ENCODE peak calls at places on chromosomes 7 and 10, in nine cellular contexts. One of them, this sample, is unnamed.
A peak's percentile ranks its signal among the peaks of the same experiment; 100 is the strongest.

GRCh38 chr7:25731035-25731880 is 420.7 kb upstream of the NFE2L3 start:
- DNase-seq in ovary: no peak
- DNase-seq in tibial nerve: no peak
- DNase-seq in sigmoid colon: no peak
- DNase-seq in Peyer's patch: no peak
- DNase-seq in upper lobe of left lung: no peak
- DNase-seq in adrenal gland: no peak
- DNase-seq in lower leg skin: no peak
- DNase-seq in transverse colon: no peak
- DNase-seq in this sample: no peak

GRCh38 chr10:58264780-58265179 is 2.9 kb downstream of the IPMK start:
- DNase-seq in ovary: no peak
- DNase-seq in tibial nerve: no peak
- DNase-seq in sigmoid colon: no peak
- DNase-seq in Peyer's patch: no peak
- DNase-seq in upper lobe of left lung: no peak
- DNase-seq in adrenal gland: no peak
- DNase-seq in lower leg skin: no peak
- DNase-seq in transverse colon: no peak
- DNase-seq in this sample: no peak

GRCh38 chr7:49700841-49701240 is 72.6 kb upstream of the VWC2 start:
- DNase-seq in ovary: no peak
- DNase-seq in tibial nerve: no peak
- DNase-seq in sigmoid colon: no peak
- DNase-seq in Peyer's patch: no peak
- DNase-seq in upper lobe of left lung: no peak
- DNase-seq in adrenal gland: no peak
- DNase-seq in lower leg skin: no peak
- DNase-seq in transverse colon: no peak
- DNase-seq in this sample: no peak

GRCh38 chr10:130757821-130758489 is 553.6 kb downstream of the TCERG1L start:
- DNase-seq in ovary: no peak
- DNase-seq in tibial nerve: no peak
- DNase-seq in sigmoid colon: peak; percentile 21
- DNase-seq in Peyer's patch: no peak
- DNase-seq in upper lobe of left lung: no peak
- DNase-seq in adrenal gland: no peak
- DNase-seq in lower leg skin: peak; percentile 50
- DNase-seq in transverse colon: no peak
- DNase-seq in this sample: no peak

GRCh38 chr10:85919358-85920022 is 447.1 kb downstream of the GRID1 start:
- DNase-seq in ovary: no peak
- DNase-seq in tibial nerve: no peak
- DNase-seq in sigmoid colon: no peak
- DNase-seq in Peyer's patch: no peak
- DNase-seq in upper lobe of left lung: no peak
- DNase-seq in adrenal gland: no peak
- DNase-seq in lower leg skin: no peak
- DNase-seq in transverse colon: no peak
- DNase-seq in this sample: no peak

GRCh38 chr10:133076274-133077038 is 11.3 kb upstream of the ADGRA1 start:
- DNase-seq in ovary: no peak
- DNase-seq in tibial nerve: no peak
- DNase-seq in sigmoid colon: no peak
- DNase-seq in Peyer's patch: no peak
- DNase-seq in upper lobe of left lung: no peak
- DNase-seq in adrenal gland: no peak
- DNase-seq in lower leg skin: no peak
- DNase-seq in transverse colon: no peak
- DNase-seq in this sample: no peak

GRCh38 chr10:103295391-103296044 is 18.6 kb downstream of the INA start:
- DNase-seq in ovary: no peak
- DNase-seq in tibial nerve: no peak
- DNase-seq in sigmoid colon: no peak
- DNase-seq in Peyer's patch: no peak
- DNase-seq in upper lobe of left lung: no peak
- DNase-seq in adrenal gland: no peak
- DNase-seq in lower leg skin: no peak
- DNase-seq in transverse colon: no peak
- DNase-seq in this sample: no peak

GRCh38 chr7:82050134-82050533 is 280.3 kb upstream of the HGF start:
- DNase-seq in ovary: no peak
- DNase-seq in tibial nerve: no peak
- DNase-seq in sigmoid colon: no peak
- DNase-seq in Peyer's patch: no peak
- DNase-seq in upper lobe of left lung: no peak
- DNase-seq in adrenal gland: peak; percentile 8
- DNase-seq in lower leg skin: no peak
- DNase-seq in transverse colon: no peak
- DNase-seq in this sample: no peak

DNA sequence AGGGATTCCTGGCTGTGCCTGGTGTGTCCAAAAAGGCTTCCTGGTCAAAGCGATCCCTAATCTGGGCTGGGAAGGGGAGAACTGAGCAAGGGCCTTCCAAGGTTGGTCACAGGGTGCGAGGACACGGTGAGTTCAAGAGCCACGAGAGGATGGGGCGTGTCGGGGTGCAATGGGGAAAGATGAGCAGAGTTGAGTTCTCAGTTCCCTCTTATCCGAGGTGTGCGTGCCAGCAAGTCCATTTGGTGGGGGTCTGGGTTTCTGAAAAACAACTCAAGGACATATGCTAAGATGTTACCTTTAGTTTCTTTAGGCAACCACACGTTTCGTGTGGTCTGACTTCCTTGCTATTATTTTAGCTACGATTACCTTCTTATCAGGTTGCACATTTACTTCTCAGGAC is 1.3 kb downstream of the ZNF775 start:
- DNase-seq in ovary: no peak
- DNase-seq in tibial nerve: no peak
- DNase-seq in sigmoid colon: peak; percentile 48
- DNase-seq in Peyer's patch: no peak
- DNase-seq in upper lobe of left lung: no peak
- DNase-seq in adrenal gland: no peak
- DNase-seq in lower leg skin: no peak
- DNase-seq in transverse colon: no peak
- DNase-seq in this sample: no peak
- TF ChIP-seq POLR2A in ovary: no peak
- TF ChIP-seq POLR2A in tibial nerve: no peak
- TF ChIP-seq POLR2A in sigmoid colon: no peak
- TF ChIP-seq POLR2A in Peyer's patch: no peak
- TF ChIP-seq POLR2A in upper lobe of left lung: no peak
- TF ChIP-seq POLR2A in adrenal gland: no peak
- TF ChIP-seq POLR2A in lower leg skin: no peak
- TF ChIP-seq POLR2A in transverse colon: no peak
- TF ChIP-seq POLR2A in this sample: no peak

GRCh38 chr7:91235211-91235832 is 28.9 kb upstream of the FZD1 start:
- DNase-seq in ovary: no peak
- DNase-seq in tibial nerve: no peak
- DNase-seq in sigmoid colon: no peak
- DNase-seq in Peyer's patch: no peak
- DNase-seq in upper lobe of left lung: peak; percentile 41
- DNase-seq in adrenal gland: no peak
- DNase-seq in lower leg skin: no peak
- DNase-seq in transverse colon: no peak
- DNase-seq in this sample: no peak
- TF ChIP-seq CTCF in ovary: no peak
- TF ChIP-seq CTCF in tibial nerve: no peak
- TF ChIP-seq CTCF in sigmoid colon: no peak
- TF ChIP-seq CTCF in Peyer's patch: no peak
- TF ChIP-seq CTCF in upper lobe of left lung: no peak
- TF ChIP-seq CTCF in adrenal gland: no peak
- TF ChIP-seq CTCF in lower leg skin: no peak
- TF ChIP-seq CTCF in transverse colon: no peak
- TF ChIP-seq CTCF in this sample: no peak

GRCh38 chr7:39130740-39131538 is 153.2 kb downstream of the POU6F2 start:
- DNase-seq in ovary: no peak
- DNase-seq in tibial nerve: no peak
- DNase-seq in sigmoid colon: no peak
- DNase-seq in Peyer's patch: no peak
- DNase-seq in upper lobe of left lung: peak; percentile 55
- DNase-seq in adrenal gland: no peak
- DNase-seq in lower leg skin: no peak
- DNase-seq in transverse colon: no peak
- DNase-seq in this sample: peak; percentile 22
- H3K4me3 ChIP-seq in ovary: no peak overlapping the region
- H3K4me3 ChIP-seq in tibial nerve: no peak overlapping the region
- H3K4me3 ChIP-seq in sigmoid colon: no peak overlapping the region
- H3K4me3 ChIP-seq in Peyer's patch: no peak overlapping the region
- H3K4me3 ChIP-seq in upper lobe of left lung: peak overlapping the region; percentile 11
- H3K4me3 ChIP-seq in adrenal gland: no peak overlapping the region
- H3K4me3 ChIP-seq in lower leg skin: no peak overlapping the region
- H3K4me3 ChIP-seq in transverse colon: no peak overlapping the region
- H3K4me3 ChIP-seq in this sample: peak overlapping the region; percentile 20

GRCh38 chr10:3126741-3127342 is 45.7 kb downstream of the PITRM1 start:
- DNase-seq in ovary: no peak
- DNase-seq in tibial nerve: no peak
- DNase-seq in sigmoid colon: peak; percentile 64
- DNase-seq in Peyer's patch: peak; percentile 55
- DNase-seq in upper lobe of left lung: peak; percentile 42
- DNase-seq in adrenal gland: peak; percentile 39
- DNase-seq in lower leg skin: no peak
- DNase-seq in transverse colon: peak; percentile 60
- DNase-seq in this sample: no peak

GRCh38 chr10:3126249-3126648 is 46.3 kb downstream of the PITRM1 start:
- DNase-seq in ovary: no peak
- DNase-seq in tibial nerve: no peak
- DNase-seq in sigmoid colon: peak; percentile 59
- DNase-seq in Peyer's patch: no peak
- DNase-seq in upper lobe of left lung: no peak
- DNase-seq in adrenal gland: no peak
- DNase-seq in lower leg skin: no peak
- DNase-seq in transverse colon: no peak
- DNase-seq in this sample: no peak

GRCh38 chr10:3124412-3125175 is 48.0 kb downstream of the PITRM1 start:
- DNase-seq in ovary: no peak
- DNase-seq in tibial nerve: no peak
- DNase-seq in sigmoid colon: no peak
- DNase-seq in Peyer's patch: no peak
- DNase-seq in upper lobe of left lung: no peak
- DNase-seq in adrenal gland: no peak
- DNase-seq in lower leg skin: no peak
- DNase-seq in transverse colon: no peak
- DNase-seq in this sample: no peak

GRCh38 chr10:3123571-3124411 is 48.8 kb downstream of the PITRM1 start:
- DNase-seq in ovary: no peak
- DNase-seq in tibial nerve: no peak
- DNase-seq in sigmoid colon: no peak
- DNase-seq in Peyer's patch: no peak
- DNase-seq in upper lobe of left lung: peak; percentile 44
- DNase-seq in adrenal gland: no peak
- DNase-seq in lower leg skin: no peak
- DNase-seq in transverse colon: no peak
- DNase-seq in this sample: no peak

DNA sequence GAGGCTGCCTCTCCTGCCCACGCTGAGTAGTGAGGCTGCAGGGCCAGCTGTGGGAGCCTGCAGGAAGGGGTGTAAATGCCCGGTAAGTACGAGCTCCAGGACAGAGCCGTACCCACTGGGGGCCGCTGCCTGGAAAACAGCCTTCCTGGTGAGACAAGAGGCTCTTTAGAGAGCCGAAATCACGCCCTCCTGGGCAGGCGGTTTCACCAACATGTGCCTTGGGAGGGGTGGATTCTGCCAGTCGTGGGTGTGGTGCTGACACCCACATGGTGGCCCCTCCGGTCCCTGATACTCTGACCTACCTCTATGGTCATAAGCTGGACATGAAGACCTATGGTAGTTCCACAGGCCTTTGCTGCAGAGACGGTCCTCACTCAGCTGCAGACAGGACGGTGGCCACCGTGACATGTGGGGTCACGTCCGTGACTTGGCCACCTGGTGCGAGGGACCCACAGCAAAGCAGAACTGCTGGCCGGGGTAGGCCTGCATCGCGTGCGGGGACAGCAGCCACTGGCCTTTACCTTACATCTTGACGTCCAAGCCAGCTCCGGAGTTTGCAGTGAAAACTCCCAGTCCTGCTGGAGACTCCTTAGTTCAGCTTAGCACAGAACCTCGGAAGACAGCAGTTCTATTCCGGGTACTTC is 46.9 kb downstream of the PITRM1 start:
- DNase-seq in ovary: no peak
- DNase-seq in tibial nerve: no peak
- DNase-seq in sigmoid colon: no peak
- DNase-seq in Peyer's patch: no peak
- DNase-seq in upper lobe of left lung: no peak
- DNase-seq in adrenal gland: no peak
- DNase-seq in lower leg skin: no peak
- DNase-seq in transverse colon: no peak
- DNase-seq in this sample: no peak
- TF ChIP-seq POLR2A in ovary: no peak
- TF ChIP-seq POLR2A in tibial nerve: no peak
- TF ChIP-seq POLR2A in sigmoid colon: no peak
- TF ChIP-seq POLR2A in Peyer's patch: no peak
- TF ChIP-seq POLR2A in upper lobe of left lung: no peak
- TF ChIP-seq POLR2A in adrenal gland: no peak
- TF ChIP-seq POLR2A in lower leg skin: no peak
- TF ChIP-seq POLR2A in transverse colon: no peak
- TF ChIP-seq POLR2A in this sample: no peak

GRCh38 chr7:106986450-106986977 is 58.0 kb upstream of the PRKAR2B start:
- DNase-seq in ovary: no peak
- DNase-seq in tibial nerve: no peak
- DNase-seq in sigmoid colon: no peak
- DNase-seq in Peyer's patch: no peak
- DNase-seq in upper lobe of left lung: no peak
- DNase-seq in adrenal gland: no peak
- DNase-seq in lower leg skin: no peak
- DNase-seq in transverse colon: no peak
- DNase-seq in this sample: no peak
- TF ChIP-seq CTCF in ovary: no peak
- TF ChIP-seq CTCF in tibial nerve: no peak
- TF ChIP-seq CTCF in sigmoid colon: no peak
- TF ChIP-seq CTCF in Peyer's patch: no peak
- TF ChIP-seq CTCF in upper lobe of left lung: no peak
- TF ChIP-seq CTCF in adrenal gland: no peak
- TF ChIP-seq CTCF in lower leg skin: no peak
- TF ChIP-seq CTCF in transverse colon: no peak
- TF ChIP-seq CTCF in this sample: no peak

This sample was measured in testis.